ENCODE peak calls at places on chromosomes 13 and 19, in seven cellular contexts. X, O, S, L, M, D and P are unnamed samples.

GRCh38 chr19:39307233-39307821 is 11.1 kb downstream of the IFNL1 start:
- DNase-seq in X (no peak), O (peak), S (no peak), L (no peak), M (no peak), D (no peak), P (no peak)

GRCh38 chr19:31272707-31273106 is 76.5 kb downstream of the TSHZ3 start:
- DNase-seq in X (no peak), O (no peak), S (no peak), L (no peak), M (no peak), D (no peak), P (no peak)

GRCh38 chr13:41596190-41596589 is 138.8 kb downstream of the RGCC start:
- DNase-seq in X (peak), O (no peak), S (no peak), L (no peak), M (no peak), D (no peak), P (no peak)

GRCh38 chr13:23833733-23834611 is 55.2 kb downstream of the MIPEP start:
- DNase-seq in X (no peak), O (no peak), S (no peak), L (no peak), M (no peak), D (no peak), P (no peak)

GRCh38 chr19:33477781-33478180 is 43.8 kb downstream of the PEPD start:
- DNase-seq in X (no peak), O (no peak), S (no peak), L (no peak), M (no peak), D (no peak), P (no peak)

GRCh38 chr19:40467007-40467565 is 285 bp downstream of the SPTBN4 start:
- DNase-seq in X (no peak), O (peak), S (no peak), L (no peak), M (no peak), D (no peak), P (no peak)

GRCh38 chr19:28667348-28667977 is 545.5 kb downstream of the UQCRFS1 start:
- DNase-seq in X (no peak), O (no peak), S (no peak), L (peak), M (no peak), D (no peak), P (no peak)

GRCh38 chr19:55600336-55601028 is 394 bp downstream of the ZNF524 start:
- DNase-seq in X (no peak), O (peak), S (no peak), L (no peak), M (peak), D (peak), P (no peak)

GRCh38 chr19:41541990-41542584 is 33.9 kb upstream of the CEACAM21 start:
- DNase-seq in X (peak), O (peak), S (peak), L (no peak), M (peak), D (peak), P (no peak)

GRCh38 chr19:48815870-48816501 is 5.2 kb upstream of the BCAT2 start:
- DNase-seq in X (no peak), O (no peak), S (no peak), L (peak), M (no peak), D (no peak), P (no peak)

GRCh38 chr13:102293723-102294122 is 108.1 kb downstream of the FGF14 start:
- DNase-seq in X (no peak), O (no peak), S (no peak), L (no peak), M (no peak), D (no peak), P (no peak)

GRCh38 chr13:52736891-52737290 is 2.7 kb downstream of the CNMD start:
- DNase-seq in X (no peak), O (no peak), S (no peak), L (no peak), M (no peak), D (no peak), P (no peak)

GRCh38 chr13:112154301-112155060 is 87.5 kb downstream of the SOX1 start:
- DNase-seq in X (no peak), O (no peak), S (no peak), L (no peak), M (no peak), D (no peak), P (no peak)

GRCh38 chr19:6226012-6226411 is 53.8 kb downstream of the MLLT1 start:
- DNase-seq in X (no peak), O (no peak), S (no peak), L (no peak), M (no peak), D (no peak), P (no peak)

GRCh38 chr19:16875584-16876555 is 12.9 kb upstream of the F2RL3 start:
- DNase-seq in X (no peak), O (no peak), S (no peak), L (no peak), M (no peak), D (no peak), P (no peak)

GRCh38 chr13:71867101-71867814 is at the start of gene DACH1:
- DNase-seq in X (peak), O (peak), S (no peak), L (peak), M (peak), D (no peak), P (no peak)

GRCh38 chr19:55005684-55006488 is 32.2 kb downstream of the GP6 start:
- DNase-seq in X (peak), O (peak), S (peak), L (peak), M (peak), D (no peak), P (peak)

GRCh38 chr19:7109678-7110289 is 40.3 kb downstream of the ZNF557 start:
- DNase-seq in X (no peak), O (peak), S (no peak), L (no peak), M (no peak), D (no peak), P (no peak)